ENCODE peak calls at places on chromosomes 3 and 15, in six cellular contexts. One of them, this sample, is unnamed.

GRCh38 chr3:14222900-14223594 is 44.4 kb downstream of the LSM3 start:
- DNase-seq in uterus: no peak
- DNase-seq in tibial nerve: no peak
- DNase-seq in aorta: no peak
- DNase-seq in psoas muscle: no peak
- DNase-seq in H9: no peak
- DNase-seq in this sample: no peak

GRCh38 chr3:69145688-69146087 is 23.3 kb upstream of the LMOD3 start:
- DNase-seq in uterus: no peak
- DNase-seq in tibial nerve: no peak
- DNase-seq in aorta: no peak
- DNase-seq in psoas muscle: no peak
- DNase-seq in H9: no peak
- DNase-seq in this sample: no peak

GRCh38 chr3:33447958-33448357 is 7.8 kb upstream of the UBP1 start:
- DNase-seq in uterus: no peak
- DNase-seq in tibial nerve: no peak
- DNase-seq in aorta: no peak
- DNase-seq in psoas muscle: no peak
- DNase-seq in H9: no peak
- DNase-seq in this sample: no peak

GRCh38 chr3:46447535-46447934 is 17.2 kb downstream of the LTF start:
- DNase-seq in uterus: no peak
- DNase-seq in tibial nerve: no peak
- DNase-seq in aorta: no peak
- DNase-seq in psoas muscle: no peak
- DNase-seq in H9: no peak
- DNase-seq in this sample: no peak

GRCh38 chr3:125058529-125058928 is 2.7 kb upstream of the HEG1 start:
- DNase-seq in uterus: no peak
- DNase-seq in tibial nerve: no peak
- DNase-seq in aorta: no peak
- DNase-seq in psoas muscle: no peak
- DNase-seq in H9: no peak
- DNase-seq in this sample: no peak

GRCh38 chr3:151228291-151229125 is 25.5 kb upstream of the GPR171 start:
- DNase-seq in uterus: no peak
- DNase-seq in tibial nerve: no peak
- DNase-seq in aorta: no peak
- DNase-seq in psoas muscle: no peak
- DNase-seq in H9: no peak
- DNase-seq in this sample: no peak

GRCh38 chr3:30587876-30588275 is 18.5 kb upstream of the TGFBR2 start:
- DNase-seq in uterus: no peak
- DNase-seq in tibial nerve: no peak
- DNase-seq in aorta: no peak
- DNase-seq in psoas muscle: no peak
- DNase-seq in H9: no peak
- DNase-seq in this sample: no peak

GRCh38 chr3:123406598-123406997 is 42.3 kb downstream of the ADCY5 start:
- DNase-seq in uterus: peak; percentile 60
- DNase-seq in tibial nerve: no peak
- DNase-seq in aorta: peak; percentile 91
- DNase-seq in psoas muscle: peak; percentile 82
- DNase-seq in H9: no peak
- DNase-seq in this sample: peak; percentile 81

GRCh38 chr3:94069242-94069813 is 6.5 kb downstream of the NSUN3 start:
- DNase-seq in uterus: no peak
- DNase-seq in tibial nerve: no peak
- DNase-seq in aorta: no peak
- DNase-seq in psoas muscle: no peak
- DNase-seq in H9: no peak
- DNase-seq in this sample: no peak

GRCh38 chr15:100794008-100794407 is 85.6 kb upstream of the ALDH1A3 start:
- DNase-seq in uterus: no peak
- DNase-seq in tibial nerve: no peak
- DNase-seq in aorta: no peak
- DNase-seq in psoas muscle: no peak
- DNase-seq in H9: no peak
- DNase-seq in this sample: no peak

GRCh38 chr15:45091161-45091560 is 22.8 kb downstream of the DUOX2 start:
- DNase-seq in uterus: no peak
- DNase-seq in tibial nerve: no peak
- DNase-seq in aorta: no peak
- DNase-seq in psoas muscle: no peak
- DNase-seq in H9: no peak
- DNase-seq in this sample: no peak

GRCh38 chr15:100201376-100202280 is 140.1 kb downstream of the ADAMTS17 start:
- DNase-seq in uterus: no peak
- DNase-seq in tibial nerve: no peak
- DNase-seq in aorta: no peak
- DNase-seq in psoas muscle: no peak
- DNase-seq in H9: no peak
- DNase-seq in this sample: no peak

DNA sequence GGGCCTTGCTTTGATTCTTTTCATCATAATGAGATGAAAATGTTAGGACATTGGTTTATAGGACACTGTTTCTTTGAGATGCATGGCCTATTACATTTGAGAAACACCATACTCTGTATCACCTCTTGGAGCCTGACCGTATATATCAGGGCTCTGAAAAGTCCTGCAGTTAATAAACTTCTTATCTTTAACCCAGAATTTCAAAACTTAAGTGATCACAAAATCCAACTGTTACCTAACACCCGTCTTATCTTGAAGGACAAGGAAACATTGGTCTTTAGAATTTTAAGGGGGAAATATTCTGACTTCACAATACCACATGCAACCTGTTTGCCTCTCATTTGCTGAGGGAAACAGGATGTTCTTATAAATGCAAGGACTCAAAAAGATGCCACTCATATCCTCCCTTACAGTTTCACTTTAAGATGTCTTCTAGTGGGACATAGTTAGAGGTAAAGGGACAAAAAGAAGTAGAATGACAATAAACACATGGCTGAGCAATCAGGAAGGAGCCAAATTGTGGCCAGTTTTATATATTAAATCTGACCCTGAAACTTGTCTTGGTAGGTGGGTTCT is 67.8 kb downstream of the CRTC3 start:
- DNase-seq in uterus: no peak
- DNase-seq in tibial nerve: no peak
- DNase-seq in aorta: no peak
- DNase-seq in psoas muscle: no peak
- DNase-seq in H9: no peak
- DNase-seq in this sample: no peak
- H3K4me1 ChIP-seq in uterus: peaks cover under 1% of the 10 kb centered on the region
- H3K4me1 ChIP-seq in tibial nerve: no peaks in the 10 kb centered on the region
- H3K4me1 ChIP-seq in aorta: no peaks in the 10 kb centered on the region
- H3K4me1 ChIP-seq in psoas muscle: peaks cover 51% of the 10 kb centered on the region
- H3K4me1 ChIP-seq in H9: no peaks in the 10 kb centered on the region
- H3K4me1 ChIP-seq in this sample: peaks cover 72% of the 10 kb centered on the region

DNA sequence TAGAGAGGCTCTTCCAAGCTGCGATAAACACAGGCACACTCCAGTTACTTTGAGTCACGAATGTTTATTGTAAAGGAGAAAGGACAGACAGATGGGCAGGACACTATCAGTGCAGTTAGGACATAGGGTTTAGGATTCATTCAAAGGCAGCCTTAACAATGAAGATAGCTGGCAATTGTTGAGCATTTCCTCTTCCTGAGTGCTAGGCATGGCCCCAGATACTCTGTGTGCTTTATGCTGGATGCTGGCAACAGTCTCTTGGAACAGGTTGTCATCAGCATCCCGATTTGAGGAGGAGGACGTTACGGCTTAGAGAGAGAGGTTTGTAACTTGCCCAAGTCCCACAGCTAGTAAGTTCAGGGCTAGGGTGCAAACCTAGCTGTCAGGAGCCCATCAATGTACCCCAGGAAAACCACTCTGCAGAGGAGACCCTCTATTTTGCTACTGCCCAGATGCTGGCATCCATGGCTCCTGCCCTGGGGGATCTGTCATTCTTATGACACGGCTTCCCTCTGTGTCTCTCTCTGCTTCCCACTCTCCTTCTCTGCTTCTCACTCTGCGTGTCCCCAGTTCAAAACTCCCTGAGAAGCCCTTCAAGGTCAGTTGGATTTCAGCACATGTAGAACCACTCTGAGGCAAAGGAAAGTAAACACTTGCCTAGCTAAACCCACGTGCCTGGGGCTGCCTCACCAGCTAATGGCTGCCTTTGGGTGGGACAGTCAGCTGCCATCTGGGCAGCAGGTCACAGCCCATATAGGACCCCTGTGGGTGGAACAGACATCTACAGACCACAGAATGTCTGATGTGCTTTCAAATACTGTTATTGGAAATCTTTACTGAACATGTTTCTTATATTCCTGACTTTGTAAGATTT is 29.2 kb upstream of the SLCO2A1 start:
- DNase-seq in uterus: no peak
- DNase-seq in tibial nerve: no peak
- DNase-seq in aorta: no peak
- DNase-seq in psoas muscle: no peak
- DNase-seq in H9: no peak
- DNase-seq in this sample: no peak
- H3K4me1 ChIP-seq in uterus: no peaks in the 10 kb centered on the region
- H3K4me1 ChIP-seq in tibial nerve: no peaks in the 10 kb centered on the region
- H3K4me1 ChIP-seq in aorta: no peaks in the 10 kb centered on the region
- H3K4me1 ChIP-seq in psoas muscle: peaks cover 4% of the 10 kb centered on the region
- H3K4me1 ChIP-seq in H9: peaks cover 3% of the 10 kb centered on the region
- H3K4me1 ChIP-seq in this sample: peaks cover 36% of the 10 kb centered on the region

DNA sequence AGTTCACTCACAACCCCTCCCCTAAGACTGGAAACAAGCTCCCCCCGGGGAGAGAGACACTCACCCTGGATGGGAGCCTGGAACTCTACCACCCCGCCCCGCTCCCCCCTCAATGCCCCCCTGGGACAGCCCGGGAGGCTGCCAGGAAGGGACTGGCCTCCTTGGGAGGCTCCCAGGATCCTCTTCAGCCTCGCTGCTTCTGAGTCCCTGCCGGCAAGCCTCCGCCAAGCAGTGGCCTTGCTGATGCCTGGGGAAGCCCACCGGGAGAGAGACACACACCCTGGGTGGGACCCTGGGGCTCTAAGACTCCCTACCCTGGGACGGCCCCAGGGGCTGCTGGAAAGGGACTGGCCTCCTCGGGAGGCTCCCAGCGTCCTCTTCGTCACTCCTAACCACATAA is 33.4 kb downstream of the CPEB1 start:
- DNase-seq in uterus: peak; percentile 33
- DNase-seq in tibial nerve: no peak
- DNase-seq in aorta: no peak
- DNase-seq in psoas muscle: peak; percentile 47
- DNase-seq in H9: no peak
- DNase-seq in this sample: no peak
- H3K4me1 ChIP-seq in uterus: no peaks in the 10 kb centered on the region
- H3K4me1 ChIP-seq in tibial nerve: no peaks in the 10 kb centered on the region
- H3K4me1 ChIP-seq in aorta: no peaks in the 10 kb centered on the region
- H3K4me1 ChIP-seq in psoas muscle: no peaks in the 10 kb centered on the region
- H3K4me1 ChIP-seq in H9: no peaks in the 10 kb centered on the region
- H3K4me1 ChIP-seq in this sample: no peaks in the 10 kb centered on the region

GRCh38 chr15:35697549-35698299 is 151.8 kb upstream of the DPH6 start:
- DNase-seq in uterus: no peak
- DNase-seq in tibial nerve: peak; percentile 23
- DNase-seq in aorta: no peak
- DNase-seq in psoas muscle: no peak
- DNase-seq in H9: no peak
- DNase-seq in this sample: no peak
- H3K4me1 ChIP-seq in uterus: peaks cover 5% of the 10 kb centered on the region
- H3K4me1 ChIP-seq in tibial nerve: no peaks in the 10 kb centered on the region
- H3K4me1 ChIP-seq in aorta: peaks cover 4% of the 10 kb centered on the region
- H3K4me1 ChIP-seq in psoas muscle: peaks cover 18% of the 10 kb centered on the region
- H3K4me1 ChIP-seq in H9: peaks cover 5% of the 10 kb centered on the region
- H3K4me1 ChIP-seq in this sample: peaks cover 29% of the 10 kb centered on the region

GRCh38 chr15:51907136-51907862 is 64.3 kb downstream of the LEO1 start:
- DNase-seq in uterus: no peak
- DNase-seq in tibial nerve: no peak
- DNase-seq in aorta: no peak
- DNase-seq in psoas muscle: no peak
- DNase-seq in H9: no peak
- DNase-seq in this sample: no peak
- H3K4me1 ChIP-seq in uterus: no peaks in the 10 kb centered on the region
- H3K4me1 ChIP-seq in tibial nerve: no peaks in the 10 kb centered on the region
- H3K4me1 ChIP-seq in aorta: no peaks in the 10 kb centered on the region
- H3K4me1 ChIP-seq in psoas muscle: no peaks in the 10 kb centered on the region
- H3K4me1 ChIP-seq in H9: no peaks in the 10 kb centered on the region
- H3K4me1 ChIP-seq in this sample: peaks cover 4% of the 10 kb centered on the region

DNA sequence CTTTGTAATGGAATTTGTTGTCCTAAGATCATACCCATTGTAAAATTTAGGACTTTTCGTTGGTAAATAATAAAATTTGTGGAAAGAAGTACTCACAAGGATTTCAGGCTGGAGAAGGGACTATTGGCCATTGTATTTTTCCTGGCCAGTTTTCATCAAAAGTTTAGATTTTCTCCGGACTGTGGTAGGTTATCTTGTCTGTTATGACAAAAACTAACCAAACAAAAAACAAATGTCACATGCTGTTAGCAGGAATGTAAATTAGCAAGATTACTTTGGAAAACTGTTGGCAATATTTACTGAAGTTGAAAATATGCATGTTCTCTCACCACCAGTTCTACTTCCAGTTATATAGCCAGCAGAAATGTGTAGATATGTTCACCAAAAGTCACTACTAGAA is 27.8 kb downstream of the PDE8A start:
- DNase-seq in uterus: no peak
- DNase-seq in tibial nerve: no peak
- DNase-seq in aorta: no peak
- DNase-seq in psoas muscle: no peak
- DNase-seq in H9: no peak
- DNase-seq in this sample: no peak
- H3K4me1 ChIP-seq in uterus: peaks cover 5% of the 10 kb centered on the region
- H3K4me1 ChIP-seq in tibial nerve: peaks cover 5% of the 10 kb centered on the region
- H3K4me1 ChIP-seq in aorta: no peaks in the 10 kb centered on the region
- H3K4me1 ChIP-seq in psoas muscle: peaks cover 66% of the 10 kb centered on the region
- H3K4me1 ChIP-seq in H9: no peaks in the 10 kb centered on the region
- H3K4me1 ChIP-seq in this sample: peaks cover 57% of the 10 kb centered on the region

DNA sequence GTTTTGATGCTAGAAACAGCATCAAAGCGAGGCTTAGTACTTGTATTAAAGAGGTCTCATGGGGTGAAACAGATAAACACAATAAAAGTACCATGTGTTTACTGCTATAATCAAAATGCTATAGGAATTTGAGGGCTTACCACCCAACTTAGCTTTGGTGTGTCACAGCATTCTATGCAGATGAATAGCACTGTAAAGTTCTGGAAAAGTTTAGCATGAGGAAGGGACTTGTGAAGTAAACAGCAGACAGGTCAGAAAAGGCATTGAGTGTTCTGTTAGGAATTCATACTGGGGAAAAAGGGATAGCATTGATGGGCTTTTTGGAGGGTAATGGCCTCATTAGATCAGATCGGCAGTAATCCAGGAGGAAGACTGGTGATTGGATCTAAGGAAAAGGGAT is 505.3 kb downstream of the NLGN1 start:
- DNase-seq in uterus: no peak
- DNase-seq in tibial nerve: no peak
- DNase-seq in aorta: no peak
- DNase-seq in psoas muscle: no peak
- DNase-seq in H9: no peak
- DNase-seq in this sample: no peak
- H3K4me1 ChIP-seq in uterus: no peaks in the 10 kb centered on the region
- H3K4me1 ChIP-seq in tibial nerve: no peaks in the 10 kb centered on the region
- H3K4me1 ChIP-seq in aorta: no peaks in the 10 kb centered on the region
- H3K4me1 ChIP-seq in psoas muscle: no peaks in the 10 kb centered on the region
- H3K4me1 ChIP-seq in H9: no peaks in the 10 kb centered on the region
- H3K4me1 ChIP-seq in this sample: no peaks in the 10 kb centered on the region

DNA sequence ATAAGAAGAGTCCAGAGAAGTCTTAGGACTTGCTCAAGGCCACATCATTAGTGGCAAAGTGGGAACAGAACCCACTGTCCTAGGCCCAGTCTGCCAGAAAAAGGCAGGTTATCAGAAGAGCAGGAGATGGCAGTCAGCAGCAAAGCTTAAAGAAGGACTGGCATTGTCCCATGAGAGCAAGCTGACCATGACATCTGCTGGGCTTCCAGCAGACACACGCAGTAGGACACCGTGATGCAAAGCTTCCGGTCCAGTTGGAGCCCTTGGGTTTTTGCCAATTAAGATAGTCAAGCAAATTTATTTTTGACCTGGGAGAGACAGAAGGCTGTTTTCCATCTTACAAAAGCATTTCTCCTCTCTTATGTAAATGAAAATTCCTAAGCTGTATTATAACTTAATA is 42.1 kb downstream of the ZBTB38 start:
- DNase-seq in uterus: no peak
- DNase-seq in tibial nerve: no peak
- DNase-seq in aorta: no peak
- DNase-seq in psoas muscle: peak; percentile 84
- DNase-seq in H9: no peak
- DNase-seq in this sample: no peak
- H3K4me1 ChIP-seq in uterus: peaks cover 36% of the 10 kb centered on the region
- H3K4me1 ChIP-seq in tibial nerve: peaks cover 5% of the 10 kb centered on the region
- H3K4me1 ChIP-seq in aorta: peaks cover 4% of the 10 kb centered on the region
- H3K4me1 ChIP-seq in psoas muscle: peaks cover 62% of the 10 kb centered on the region
- H3K4me1 ChIP-seq in H9: no peaks in the 10 kb centered on the region
- H3K4me1 ChIP-seq in this sample: peaks cover 97% of the 10 kb centered on the region

This sample was measured in lower lobe of right lung.